ENCODE peak calls at places on chromosomes 11 and 22, in six cellular contexts. V, X, J, Y, W and R are unnamed samples.

GRCh38 chr11:132632641-132633124 is 899.6 kb downstream of the OPCML start:
- DNase-seq in V (no peak), X (no peak), J (peak; percentile 98), Y (no peak), W (no peak), R (no peak)

GRCh38 chr22:49356428-49356827 is 471.2 kb downstream of the BRD1 start:
- DNase-seq in V (no peak), X (no peak), J (no peak), Y (no peak), W (no peak), R (no peak)

GRCh38 chr22:24876700-24877099 is 69.8 kb downstream of the LHFPL7 start:
- DNase-seq in V (no peak), X (no peak), J (no peak), Y (no peak), W (no peak), R (no peak)

GRCh38 chr11:59214141-59214893 is 1.6 kb upstream of the MPEG1 start:
- DNase-seq in V (no peak), X (no peak), J (no peak), Y (no peak), W (no peak), R (no peak)

GRCh38 chr11:114284021-114284420 is 12.2 kb upstream of the NNMT start:
- DNase-seq in V (no peak), X (no peak), J (no peak), Y (no peak), W (peak; percentile 68), R (peak; percentile 50)

GRCh38 chr11:117836077-117836960 is 11.8 kb upstream of the FXYD2 start:
- DNase-seq in V (no peak), X (no peak), J (no peak), Y (no peak), W (no peak), R (no peak)

GRCh38 chr22:31046591-31047226 is 34.4 kb upstream of the SMTN start:
- DNase-seq in V (no peak), X (peak; percentile 41), J (peak; percentile 44), Y (no peak), W (peak; percentile 45), R (no peak)

GRCh38 chr22:41028841-41029240 is 63.6 kb upstream of the EP300 start:
- DNase-seq in V (no peak), X (no peak), J (peak; percentile 97), Y (no peak), W (no peak), R (no peak)

GRCh38 chr22:46770726-46771125 is 8.3 kb downstream of the TBC1D22A start:
- DNase-seq in V (no peak), X (no peak), J (no peak), Y (no peak), W (no peak), R (no peak)

GRCh38 chr11:45662665-45663485 is 2.5 kb downstream of the CHST1 start:
- DNase-seq in V (peak; percentile 25), X (no peak), J (peak; percentile 94), Y (no peak), W (peak; percentile 42), R (no peak)

GRCh38 chr11:72825661-72826060 is 11.4 kb downstream of the ATG16L2 start:
- DNase-seq in V (no peak), X (no peak), J (no peak), Y (no peak), W (no peak), R (no peak)

GRCh38 chr22:20154602-20155183 is 3.8 kb upstream of the CCDC188 start:
- DNase-seq in V (no peak), X (no peak), J (no peak), Y (no peak), W (no peak), R (no peak)

GRCh38 chr11:46273511-46274205 is 3.8 kb upstream of the CREB3L1 start:
- DNase-seq in V (no peak), X (no peak), J (peak; percentile 83), Y (no peak), W (peak; percentile 29), R (peak; percentile 44)

GRCh38 chr11:7448126-7448525 is 37.2 kb upstream of the OLFML1 start:
- DNase-seq in V (no peak), X (no peak), J (no peak), Y (no peak), W (no peak), R (no peak)

GRCh38 chr11:75147875-75148263 is 3.0 kb upstream of the SLCO2B1 start:
- DNase-seq in V (no peak), X (no peak), J (no peak), Y (no peak), W (no peak), R (no peak)

GRCh38 chr22:35915477-35916013 is 113.1 kb downstream of the RBFOX2 start:
- DNase-seq in V (no peak), X (peak; percentile 24), J (peak; percentile 43), Y (no peak), W (no peak), R (no peak)

GRCh38 chr11:1333091-1333772 is 23.8 kb upstream of the TOLLIP start:
- DNase-seq in V (no peak), X (no peak), J (no peak), Y (no peak), W (no peak), R (no peak)

GRCh38 chr11:76801205-76801604 is 18.0 kb downstream of the TSKU start:
- DNase-seq in V (no peak), X (no peak), J (no peak), Y (no peak), W (no peak), R (no peak)

GRCh38 chr22:48404004-48404403 is 1423.7 kb downstream of the BRD1 start:
- DNase-seq in V (no peak), X (no peak), J (no peak), Y (no peak), W (no peak), R (no peak)

GRCh38 chr22:24995649-24996180 is 43.2 kb downstream of the KIAA1671 start:
- DNase-seq in V (no peak), X (no peak), J (no peak), Y (no peak), W (peak; percentile 18), R (no peak)

GRCh38 chr11:46762248-46762647 is 43.2 kb downstream of the F2 start:
- DNase-seq in V (no peak), X (no peak), J (no peak), Y (no peak), W (no peak), R (no peak)

GRCh38 chr11:33691051-33691864 is 9.4 kb downstream of the C11orf91 start:
- DNase-seq in V (no peak), X (no peak), J (no peak), Y (no peak), W (no peak), R (no peak)

GRCh38 chr11:117919326-117920275 is 9.6 kb downstream of the TMPRSS13 start:
- DNase-seq in V (no peak), X (peak; percentile 89), J (no peak), Y (no peak), W (no peak), R (no peak)

GRCh38 chr11:1518301-1518700 is 31.7 kb upstream of the MOB2 start:
- DNase-seq in V (no peak), X (no peak), J (no peak), Y (no peak), W (no peak), R (no peak)

GRCh38 chr11:122758361-122758760 is 79.9 kb upstream of the CRTAM start:
- DNase-seq in V (no peak), X (no peak), J (no peak), Y (no peak), W (peak; percentile 7), R (no peak)